ENCODE peak calls at places on chromosomes 6 and 20, in five cellular contexts. One of them, this sample, is unnamed.

GRCh38 chr20:10634683-10635411 is 39.0 kb downstream of the JAG1 start:
- DNase-seq in IMR-90: peak
- DNase-seq in bronchial epithelial cell: peak
- DNase-seq in AG10803: peak
- DNase-seq in heart right ventricle: no peak
- DNase-seq in this sample: peak

GRCh38 chr6:161139766-161140553 is 133.9 kb downstream of the AGPAT4 start:
- DNase-seq in AG10803: no peak
- DNase-seq in bronchial epithelial cell: peak
- DNase-seq in heart right ventricle: no peak
- DNase-seq in IMR-90: peak
- DNase-seq in this sample: peak

GRCh38 chr20:23021941-23022340 is 13.2 kb upstream of the SSTR4 start:
- DNase-seq in AG10803: no peak
- DNase-seq in bronchial epithelial cell: peak
- DNase-seq in IMR-90: peak
- DNase-seq in heart right ventricle: no peak
- DNase-seq in this sample: peak

GRCh38 chr6:5457983-5458683 is 196.8 kb downstream of the FARS2 start:
- DNase-seq in bronchial epithelial cell: peak
- DNase-seq in IMR-90: no peak
- DNase-seq in AG10803: no peak
- DNase-seq in heart right ventricle: peak
- DNase-seq in this sample: no peak

GRCh38 chr6:356828-357251 is 34.7 kb upstream of the IRF4 start:
- DNase-seq in AG10803: no peak
- DNase-seq in IMR-90: no peak
- DNase-seq in bronchial epithelial cell: no peak
- DNase-seq in heart right ventricle: no peak
- DNase-seq in this sample: no peak

GRCh38 chr6:31877125-31877650 is 1.6 kb downstream of the SLC44A4 start:
- DNase-seq in IMR-90: no peak
- DNase-seq in heart right ventricle: no peak
- DNase-seq in bronchial epithelial cell: no peak
- DNase-seq in AG10803: no peak
- DNase-seq in this sample: no peak

GRCh38 chr20:4891364-4891763 is 109.9 kb downstream of the SLC23A2 start:
- DNase-seq in AG10803: no peak
- DNase-seq in bronchial epithelial cell: no peak
- DNase-seq in heart right ventricle: no peak
- DNase-seq in IMR-90: no peak
- DNase-seq in this sample: no peak

GRCh38 chr6:100999034-100999597 is 118.0 kb upstream of the ASCC3 start:
- DNase-seq in heart right ventricle: no peak
- DNase-seq in IMR-90: no peak
- DNase-seq in AG10803: no peak
- DNase-seq in bronchial epithelial cell: no peak
- DNase-seq in this sample: no peak

GRCh38 chr20:45919951-45920794 is 8.2 kb upstream of the PLTP start:
- DNase-seq in heart right ventricle: peak
- DNase-seq in IMR-90: peak
- DNase-seq in bronchial epithelial cell: no peak
- DNase-seq in AG10803: peak
- DNase-seq in this sample: peak

GRCh38 chr6:108119212-108120141 is 44.9 kb upstream of the OSTM1 start:
- DNase-seq in bronchial epithelial cell: no peak
- DNase-seq in IMR-90: no peak
- DNase-seq in heart right ventricle: no peak
- DNase-seq in AG10803: no peak
- DNase-seq in this sample: no peak

GRCh38 chr6:31308050-31308844 is 36.4 kb upstream of the HLA-C start:
- DNase-seq in IMR-90: no peak
- DNase-seq in AG10803: no peak
- DNase-seq in heart right ventricle: no peak
- DNase-seq in bronchial epithelial cell: peak
- DNase-seq in this sample: no peak

GRCh38 chr20:460707-461106 is 1.6 kb downstream of the TBC1D20 start:
- DNase-seq in AG10803: peak
- DNase-seq in bronchial epithelial cell: no peak
- DNase-seq in IMR-90: no peak
- DNase-seq in heart right ventricle: no peak
- DNase-seq in this sample: peak

GRCh38 chr6:119717942-119718341 is 368.4 kb upstream of the MAN1A1 start:
- DNase-seq in bronchial epithelial cell: peak
- DNase-seq in IMR-90: no peak
- DNase-seq in AG10803: no peak
- DNase-seq in heart right ventricle: no peak
- DNase-seq in this sample: no peak

GRCh38 chr20:34334654-34335407 is 28.2 kb upstream of the ITCH start:
- DNase-seq in bronchial epithelial cell: peak
- DNase-seq in AG10803: no peak
- DNase-seq in IMR-90: no peak
- DNase-seq in heart right ventricle: no peak
- DNase-seq in this sample: no peak

GRCh38 chr6:40276176-40276575 is 311.0 kb downstream of the LRFN2 start:
- DNase-seq in bronchial epithelial cell: no peak
- DNase-seq in heart right ventricle: no peak
- DNase-seq in IMR-90: no peak
- DNase-seq in AG10803: no peak
- DNase-seq in this sample: no peak

GRCh38 chr20:61589055-61589385 is 337.0 kb downstream of the CDH4 start:
- DNase-seq in bronchial epithelial cell: peak
- DNase-seq in IMR-90: peak
- DNase-seq in heart right ventricle: no peak
- DNase-seq in AG10803: peak
- DNase-seq in this sample: peak

GRCh38 chr6:40558102-40558501 is 29.1 kb downstream of the LRFN2 start:
- DNase-seq in heart right ventricle: no peak
- DNase-seq in bronchial epithelial cell: no peak
- DNase-seq in AG10803: no peak
- DNase-seq in IMR-90: no peak
- DNase-seq in this sample: no peak

GRCh38 chr6:99338188-99338587 is 11.3 kb downstream of the FAXC start:
- DNase-seq in AG10803: no peak
- DNase-seq in IMR-90: no peak
- DNase-seq in bronchial epithelial cell: peak
- DNase-seq in heart right ventricle: no peak
- DNase-seq in this sample: no peak

GRCh38 chr6:99331531-99331930 is 17.9 kb downstream of the FAXC start:
- DNase-seq in AG10803: no peak
- DNase-seq in heart right ventricle: no peak
- DNase-seq in IMR-90: no peak
- DNase-seq in bronchial epithelial cell: no peak
- DNase-seq in this sample: no peak

GRCh38 chr6:99330159-99330558 is 19.3 kb downstream of the FAXC start:
- DNase-seq in bronchial epithelial cell: peak
- DNase-seq in AG10803: peak
- DNase-seq in IMR-90: peak
- DNase-seq in heart right ventricle: peak
- DNase-seq in this sample: peak

GRCh38 chr6:99333068-99333467 is 16.4 kb downstream of the FAXC start:
- DNase-seq in AG10803: no peak
- DNase-seq in heart right ventricle: no peak
- DNase-seq in bronchial epithelial cell: no peak
- DNase-seq in IMR-90: no peak
- DNase-seq in this sample: no peak

GRCh38 chr6:99334526-99335127 is 14.8 kb downstream of the FAXC start:
- DNase-seq in AG10803: peak
- DNase-seq in heart right ventricle: no peak
- DNase-seq in IMR-90: peak
- DNase-seq in bronchial epithelial cell: peak
- DNase-seq in this sample: peak
- TF ChIP-seq CTCF in AG10803: peak
- TF ChIP-seq CTCF in heart right ventricle: peak
- TF ChIP-seq CTCF in IMR-90: peak
- TF ChIP-seq CTCF in bronchial epithelial cell: peak
- TF ChIP-seq CTCF in this sample: peak

GRCh38 chr20:59031326-59032022 is 661 bp downstream of the ATP5F1E start:
- DNase-seq in heart right ventricle: no peak
- DNase-seq in IMR-90: no peak
- DNase-seq in AG10803: no peak
- DNase-seq in bronchial epithelial cell: no peak
- DNase-seq in this sample: peak

GRCh38 chr20:59027746-59028320 is 4.3 kb downstream of the ATP5F1E start:
- DNase-seq in bronchial epithelial cell: no peak
- DNase-seq in heart right ventricle: no peak
- DNase-seq in IMR-90: peak
- DNase-seq in AG10803: peak
- DNase-seq in this sample: peak

GRCh38 chr20:59030911-59031310 is 1.2 kb downstream of the ATP5F1E start:
- DNase-seq in heart right ventricle: no peak
- DNase-seq in IMR-90: no peak
- DNase-seq in bronchial epithelial cell: no peak
- DNase-seq in AG10803: no peak
- DNase-seq in this sample: no peak

GRCh38 chr20:59026904-59027745 is 5.0 kb downstream of the ATP5F1E start:
- DNase-seq in IMR-90: no peak
- DNase-seq in AG10803: no peak
- DNase-seq in heart right ventricle: no peak
- DNase-seq in bronchial epithelial cell: no peak
- DNase-seq in this sample: no peak

GRCh38 chr20:59028812-59029211 is 3.3 kb downstream of the ATP5F1E start:
- DNase-seq in bronchial epithelial cell: peak
- DNase-seq in AG10803: no peak
- DNase-seq in IMR-90: peak
- DNase-seq in heart right ventricle: no peak
- DNase-seq in this sample: no peak
- H3K4me3 ChIP-seq in bronchial epithelial cell: peak
- H3K4me3 ChIP-seq in AG10803: peak
- H3K4me3 ChIP-seq in IMR-90: peak
- H3K4me3 ChIP-seq in heart right ventricle: no peak
- H3K4me3 ChIP-seq in this sample: no peak

GRCh38 chr6:11822346-11822745 is 43.7 kb upstream of the ADTRP start:
- DNase-seq in heart right ventricle: no peak
- DNase-seq in bronchial epithelial cell: no peak
- DNase-seq in AG10803: no peak
- DNase-seq in IMR-90: no peak
- DNase-seq in this sample: no peak
- TF ChIP-seq CTCF in heart right ventricle: peak
- TF ChIP-seq CTCF in bronchial epithelial cell: no peak
- TF ChIP-seq CTCF in AG10803: peak
- TF ChIP-seq CTCF in IMR-90: no peak
- TF ChIP-seq CTCF in this sample: no peak

GRCh38 chr20:30284533-30284932 is 972.9 kb upstream of the DEFB115 start:
- DNase-seq in bronchial epithelial cell: no peak
- DNase-seq in AG10803: no peak
- DNase-seq in IMR-90: no peak
- DNase-seq in heart right ventricle: no peak
- DNase-seq in this sample: no peak
- H3K4me3 ChIP-seq in bronchial epithelial cell: peak
- H3K4me3 ChIP-seq in AG10803: no peak
- H3K4me3 ChIP-seq in IMR-90: no peak
- H3K4me3 ChIP-seq in heart right ventricle: no peak
- H3K4me3 ChIP-seq in this sample: no peak